ENCODE peak calls at places on chromosomes 13 and 19, in four cellular contexts. I is cardiac muscle cell; M is BJ; D is effector CD4-positive, alpha-beta T cell. Y is an unnamed sample.

GRCh38 chr19:20278342-20278741 is 111.3 kb downstream of the ZNF486 start:
- DNase-seq in M (no peak), I (no peak), D (peak), Y (peak)

GRCh38 chr13:29702912-29703351 is 107.4 kb upstream of the SLC7A1 start:
- DNase-seq in I (no peak), D (no peak), M (peak), Y (no peak)

GRCh38 chr13:48784906-48785555 is 131.3 kb downstream of the CYSLTR2 start:
- DNase-seq in M (no peak), I (no peak), D (no peak), Y (no peak)

GRCh38 chr13:34750078-34750703 is 191.9 kb upstream of the NBEA start:
- DNase-seq in I (peak), M (no peak), D (no peak), Y (no peak)

GRCh38 chr19:33392341-33393285 is 19.1 kb downstream of the CEBPG start:
- DNase-seq in M (no peak), I (peak), D (no peak), Y (no peak)

GRCh38 chr13:47374741-47375140 is 477.9 kb upstream of the HTR2A start:
- DNase-seq in D (no peak), I (no peak), M (no peak), Y (no peak)

GRCh38 chr19:35056513-35057063 is 15.1 kb downstream of the HPN start:
- DNase-seq in M (no peak), I (no peak), D (no peak), Y (no peak)

GRCh38 chr19:13398780-13399726 is 107.2 kb downstream of the CACNA1A start:
- DNase-seq in I (no peak), M (peak), D (no peak), Y (no peak)